ENCODE peak calls at places on chromosomes 7 and 10, in five cellular contexts. F, R, H, W and O are unnamed samples.

GRCh38 chr7:30159698-30160143 is 24.9 kb downstream of the MTURN start:
- DNase-seq in W (peak), F (no peak), H (no peak), R (no peak), O (no peak)

GRCh38 chr7:94154858-94155257 is 150.7 kb upstream of the BET1 start:
- DNase-seq in W (no peak), H (no peak), R (no peak), F (no peak), O (no peak)

GRCh38 chr7:73742753-73743641 is 4.4 kb upstream of the ABHD11 start:
- DNase-seq in W (no peak), R (peak), F (no peak), H (no peak), O (no peak)

GRCh38 chr7:47248797-47249196 is 333.1 kb downstream of the TNS3 start:
- DNase-seq in F (no peak), R (no peak), H (no peak), W (no peak), O (no peak)

GRCh38 chr10:119428789-119429188 is 113.7 kb downstream of the RGS10 start:
- DNase-seq in H (no peak), F (no peak), W (no peak), R (no peak), O (no peak)

GRCh38 chr7:138882249-138882648 is 84.3 kb upstream of the ATP6V0A4 start:
- DNase-seq in R (no peak), F (no peak), H (no peak), W (no peak), O (no peak)

GRCh38 chr7:85021090-85021704 is 165.7 kb downstream of the SEMA3D start:
- DNase-seq in R (no peak), F (no peak), W (no peak), H (no peak), O (peak)

GRCh38 chr7:44120395-44120794 is 3.0 kb downstream of the POLD2 start:
- DNase-seq in W (no peak), R (no peak), H (no peak), F (no peak), O (no peak)

GRCh38 chr10:122140941-122141623 is 130.0 kb upstream of the BTBD16 start:
- DNase-seq in H (no peak), W (no peak), R (no peak), F (no peak), O (peak)

GRCh38 chr7:80726731-80727130 is 88.3 kb downstream of the CD36 start:
- DNase-seq in H (no peak), R (no peak), F (no peak), W (no peak), O (no peak)

GRCh38 chr7:55154096-55154495 is 135.3 kb downstream of the EGFR start:
- DNase-seq in F (no peak), W (no peak), H (no peak), R (no peak), O (no peak)

GRCh38 chr7:39733881-39734571 is 110.7 kb downstream of the RALA start:
- DNase-seq in R (no peak), W (peak), H (no peak), F (no peak), O (peak)

GRCh38 chr10:22481687-22482539 is 136.6 kb downstream of the SPAG6 start:
- DNase-seq in F (no peak), H (no peak), W (no peak), R (no peak), O (peak)

GRCh38 chr10:51425431-51425830 is 274.0 kb downstream of the CSTF2T start:
- DNase-seq in F (no peak), W (no peak), R (no peak), H (no peak), O (peak)

GRCh38 chr10:98817396-98817795 is 370.7 kb upstream of the HPS1 start:
- DNase-seq in W (no peak), F (no peak), R (no peak), H (no peak), O (no peak)